ENCODE peak calls at places on chromosomes 16 and 17, in nine cellular contexts. One of them, this sample, is unnamed.

GRCh38 chr17:75610103-75610984 is 22.7 kb downstream of the MYO15B start:
- DNase-seq in effector memory CD4-positive, alpha-beta T cell: no peak
- DNase-seq in lower leg skin: no peak
- DNase-seq in adrenal gland: no peak
- DNase-seq in neural progenitor cell: no peak
- DNase-seq in AG04450: no peak
- DNase-seq in CD8-positive, alpha-beta T cell: peak; percentile 6
- DNase-seq in fibroblast of mammary gland: no peak
- DNase-seq in BE2C: no peak
- DNase-seq in this sample: no peak

GRCh38 chr16:71460246-71460645 is 1.8 kb downstream of the ZNF23 start:
- DNase-seq in effector memory CD4-positive, alpha-beta T cell: no peak
- DNase-seq in fibroblast of mammary gland: peak; percentile 85
- DNase-seq in CD8-positive, alpha-beta T cell: no peak
- DNase-seq in BE2C: no peak
- DNase-seq in lower leg skin: no peak
- DNase-seq in AG04450: peak; percentile 52
- DNase-seq in adrenal gland: no peak
- DNase-seq in neural progenitor cell: no peak
- DNase-seq in this sample: no peak

GRCh38 chr16:84056933-84057332 is 14.3 kb upstream of the SLC38A8 start:
- DNase-seq in neural progenitor cell: no peak
- DNase-seq in lower leg skin: no peak
- DNase-seq in adrenal gland: no peak
- DNase-seq in effector memory CD4-positive, alpha-beta T cell: no peak
- DNase-seq in fibroblast of mammary gland: no peak
- DNase-seq in CD8-positive, alpha-beta T cell: no peak
- DNase-seq in AG04450: no peak
- DNase-seq in BE2C: no peak
- DNase-seq in this sample: no peak

GRCh38 chr17:48439473-48439872 is 9.5 kb upstream of the SKAP1 start:
- DNase-seq in AG04450: no peak
- DNase-seq in fibroblast of mammary gland: no peak
- DNase-seq in neural progenitor cell: no peak
- DNase-seq in CD8-positive, alpha-beta T cell: peak; percentile 37
- DNase-seq in adrenal gland: no peak
- DNase-seq in BE2C: no peak
- DNase-seq in effector memory CD4-positive, alpha-beta T cell: no peak
- DNase-seq in lower leg skin: no peak
- DNase-seq in this sample: no peak

GRCh38 chr17:82887255-82888164 is 47.7 kb upstream of the ZNF750 start:
- DNase-seq in adrenal gland: no peak
- DNase-seq in BE2C: no peak
- DNase-seq in CD8-positive, alpha-beta T cell: no peak
- DNase-seq in fibroblast of mammary gland: peak; percentile 68
- DNase-seq in AG04450: no peak
- DNase-seq in neural progenitor cell: no peak
- DNase-seq in lower leg skin: no peak
- DNase-seq in effector memory CD4-positive, alpha-beta T cell: no peak
- DNase-seq in this sample: no peak

GRCh38 chr17:72681844-72682243 is 410.6 kb downstream of the SLC39A11 start:
- DNase-seq in fibroblast of mammary gland: no peak
- DNase-seq in lower leg skin: no peak
- DNase-seq in effector memory CD4-positive, alpha-beta T cell: no peak
- DNase-seq in BE2C: no peak
- DNase-seq in adrenal gland: no peak
- DNase-seq in CD8-positive, alpha-beta T cell: no peak
- DNase-seq in neural progenitor cell: no peak
- DNase-seq in AG04450: no peak
- DNase-seq in this sample: no peak

GRCh38 chr16:87129771-87130170 is 187.4 kb downstream of the C16orf95 start:
- DNase-seq in AG04450: no peak
- DNase-seq in adrenal gland: no peak
- DNase-seq in lower leg skin: no peak
- DNase-seq in CD8-positive, alpha-beta T cell: no peak
- DNase-seq in BE2C: no peak
- DNase-seq in neural progenitor cell: no peak
- DNase-seq in fibroblast of mammary gland: peak; percentile 60
- DNase-seq in effector memory CD4-positive, alpha-beta T cell: no peak
- DNase-seq in this sample: no peak

GRCh38 chr16:59699786-59700185 is 965.7 kb upstream of the GOT2 start:
- DNase-seq in CD8-positive, alpha-beta T cell: no peak
- DNase-seq in neural progenitor cell: no peak
- DNase-seq in lower leg skin: no peak
- DNase-seq in effector memory CD4-positive, alpha-beta T cell: no peak
- DNase-seq in adrenal gland: no peak
- DNase-seq in BE2C: no peak
- DNase-seq in AG04450: no peak
- DNase-seq in fibroblast of mammary gland: no peak
- DNase-seq in this sample: no peak

GRCh38 chr17:77540975-77541374 is 400.2 kb downstream of the SEC14L1 start:
- DNase-seq in fibroblast of mammary gland: no peak
- DNase-seq in CD8-positive, alpha-beta T cell: no peak
- DNase-seq in adrenal gland: no peak
- DNase-seq in AG04450: no peak
- DNase-seq in lower leg skin: no peak
- DNase-seq in neural progenitor cell: peak; percentile 71
- DNase-seq in effector memory CD4-positive, alpha-beta T cell: no peak
- DNase-seq in BE2C: no peak
- DNase-seq in this sample: no peak

GRCh38 chr16:24075929-24076716 is 180.0 kb upstream of the CACNG3 start:
- DNase-seq in neural progenitor cell: peak; percentile 13
- DNase-seq in adrenal gland: no peak
- DNase-seq in AG04450: no peak
- DNase-seq in lower leg skin: no peak
- DNase-seq in CD8-positive, alpha-beta T cell: no peak
- DNase-seq in BE2C: no peak
- DNase-seq in fibroblast of mammary gland: no peak
- DNase-seq in effector memory CD4-positive, alpha-beta T cell: no peak
- DNase-seq in this sample: no peak

DNA sequence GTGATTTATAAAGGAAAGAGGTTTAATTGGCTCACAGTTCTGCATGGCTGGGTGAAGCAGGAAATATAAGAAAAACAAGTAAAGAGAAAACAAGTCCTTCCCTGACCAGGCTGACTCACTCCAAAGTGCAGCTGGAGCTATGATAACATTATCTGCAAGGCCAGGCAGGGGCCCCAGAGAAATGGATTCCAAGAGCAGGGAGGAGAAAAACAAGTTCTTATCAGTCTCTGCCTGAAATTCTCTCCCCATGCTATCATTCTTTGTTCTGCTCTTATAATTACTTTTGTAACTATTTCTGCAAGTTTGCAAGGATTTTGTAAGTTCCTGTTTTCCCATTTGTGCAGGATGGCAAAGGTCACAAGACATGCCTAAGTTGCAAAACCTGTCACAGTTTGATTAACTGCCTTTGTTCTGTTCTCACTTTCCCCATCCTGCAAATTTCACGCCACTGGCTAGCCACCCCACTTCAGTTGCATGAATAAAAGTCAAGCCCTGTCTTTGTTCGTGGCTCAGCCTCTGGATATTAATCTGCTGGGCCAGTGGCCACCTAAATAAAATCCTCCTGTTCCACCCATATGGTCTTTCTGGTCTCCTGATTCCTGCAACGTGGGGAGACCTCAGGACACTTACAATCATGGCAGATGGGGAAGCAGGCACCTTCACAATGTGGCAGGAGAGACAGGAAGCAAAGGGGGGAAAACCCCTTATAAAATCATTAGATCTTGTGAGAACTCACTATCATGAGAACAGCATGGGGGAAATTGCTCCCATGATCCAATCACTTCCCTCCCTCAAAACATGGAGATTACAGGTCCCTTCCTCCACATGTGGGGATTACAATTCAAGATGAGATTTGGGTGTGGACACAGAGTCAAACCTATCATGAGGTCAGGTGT is 13.1 kb downstream of the ABCA9 start:
- DNase-seq in BE2C: no peak
- DNase-seq in CD8-positive, alpha-beta T cell: no peak
- DNase-seq in effector memory CD4-positive, alpha-beta T cell: no peak
- DNase-seq in neural progenitor cell: no peak
- DNase-seq in AG04450: peak; percentile 65
- DNase-seq in fibroblast of mammary gland: peak; percentile 85
- DNase-seq in adrenal gland: peak; percentile 94
- DNase-seq in lower leg skin: peak; percentile 69
- DNase-seq in this sample: no peak
- H3K4me3 ChIP-seq in BE2C: no peak overlapping the region
- H3K4me3 ChIP-seq in CD8-positive, alpha-beta T cell: no peak overlapping the region
- H3K4me3 ChIP-seq in effector memory CD4-positive, alpha-beta T cell: no peak overlapping the region
- H3K4me3 ChIP-seq in neural progenitor cell: no peak overlapping the region
- H3K4me3 ChIP-seq in AG04450: no peak overlapping the region
- H3K4me3 ChIP-seq in fibroblast of mammary gland: no peak overlapping the region
- H3K4me3 ChIP-seq in adrenal gland: no peak overlapping the region
- H3K4me3 ChIP-seq in lower leg skin: no peak overlapping the region
- H3K4me3 ChIP-seq in this sample: no peak overlapping the region

GRCh38 chr16:68384293-68385255 is 63.7 kb downstream of the SMPD3 start:
- DNase-seq in CD8-positive, alpha-beta T cell: no peak
- DNase-seq in adrenal gland: no peak
- DNase-seq in lower leg skin: no peak
- DNase-seq in effector memory CD4-positive, alpha-beta T cell: no peak
- DNase-seq in fibroblast of mammary gland: no peak
- DNase-seq in neural progenitor cell: peak; percentile 51
- DNase-seq in AG04450: no peak
- DNase-seq in BE2C: no peak
- DNase-seq in this sample: no peak

GRCh38 chr16:68388124-68388523 is 60.2 kb downstream of the SMPD3 start:
- DNase-seq in fibroblast of mammary gland: no peak
- DNase-seq in CD8-positive, alpha-beta T cell: no peak
- DNase-seq in AG04450: no peak
- DNase-seq in BE2C: no peak
- DNase-seq in neural progenitor cell: no peak
- DNase-seq in effector memory CD4-positive, alpha-beta T cell: no peak
- DNase-seq in lower leg skin: no peak
- DNase-seq in adrenal gland: no peak
- DNase-seq in this sample: no peak

GRCh38 chr16:68385371-68385770 is 62.9 kb downstream of the SMPD3 start:
- DNase-seq in lower leg skin: no peak
- DNase-seq in AG04450: no peak
- DNase-seq in adrenal gland: no peak
- DNase-seq in effector memory CD4-positive, alpha-beta T cell: no peak
- DNase-seq in neural progenitor cell: no peak
- DNase-seq in BE2C: no peak
- DNase-seq in fibroblast of mammary gland: no peak
- DNase-seq in CD8-positive, alpha-beta T cell: no peak
- DNase-seq in this sample: no peak

GRCh38 chr16:68387301-68387700 is 61.0 kb downstream of the SMPD3 start:
- DNase-seq in fibroblast of mammary gland: no peak
- DNase-seq in adrenal gland: no peak
- DNase-seq in lower leg skin: no peak
- DNase-seq in CD8-positive, alpha-beta T cell: no peak
- DNase-seq in effector memory CD4-positive, alpha-beta T cell: no peak
- DNase-seq in BE2C: no peak
- DNase-seq in neural progenitor cell: peak; percentile 28
- DNase-seq in AG04450: no peak
- DNase-seq in this sample: no peak

DNA sequence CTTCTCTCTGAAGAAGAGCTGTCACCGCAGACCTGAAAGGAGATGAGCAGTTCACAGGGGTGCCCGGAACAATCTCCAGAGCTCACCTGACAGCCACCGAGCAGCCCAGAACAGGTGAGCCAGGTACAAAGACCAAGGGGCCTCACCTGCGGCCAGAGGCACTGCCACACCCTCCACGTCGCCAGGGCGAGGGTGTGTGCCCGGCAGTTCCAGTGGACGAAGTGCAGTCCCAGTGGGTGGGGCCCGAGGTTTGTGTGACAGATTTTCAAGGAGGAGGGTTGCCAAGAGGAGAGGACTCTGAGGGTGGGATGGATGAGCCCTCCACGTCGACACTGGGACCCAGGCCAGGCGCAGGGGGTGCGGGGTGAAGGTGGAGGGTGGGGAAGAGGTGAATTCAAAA is 61.7 kb downstream of the SMPD3 start:
- DNase-seq in BE2C: no peak
- DNase-seq in effector memory CD4-positive, alpha-beta T cell: no peak
- DNase-seq in adrenal gland: no peak
- DNase-seq in AG04450: no peak
- DNase-seq in fibroblast of mammary gland: no peak
- DNase-seq in lower leg skin: no peak
- DNase-seq in CD8-positive, alpha-beta T cell: no peak
- DNase-seq in neural progenitor cell: no peak
- DNase-seq in this sample: no peak
- H3K4me3 ChIP-seq in BE2C: no peak overlapping the region
- H3K4me3 ChIP-seq in effector memory CD4-positive, alpha-beta T cell: no peak overlapping the region
- H3K4me3 ChIP-seq in adrenal gland: no peak overlapping the region
- H3K4me3 ChIP-seq in AG04450: no peak overlapping the region
- H3K4me3 ChIP-seq in fibroblast of mammary gland: no peak overlapping the region
- H3K4me3 ChIP-seq in lower leg skin: no peak overlapping the region
- H3K4me3 ChIP-seq in CD8-positive, alpha-beta T cell: no peak overlapping the region
- H3K4me3 ChIP-seq in neural progenitor cell: no peak overlapping the region
- H3K4me3 ChIP-seq in this sample: no peak overlapping the region

GRCh38 chr17:58278661-58279015 is 2.1 kb downstream of the MPO start:
- DNase-seq in fibroblast of mammary gland: peak; percentile 10
- DNase-seq in lower leg skin: no peak
- DNase-seq in AG04450: no peak
- DNase-seq in effector memory CD4-positive, alpha-beta T cell: no peak
- DNase-seq in adrenal gland: no peak
- DNase-seq in BE2C: no peak
- DNase-seq in CD8-positive, alpha-beta T cell: no peak
- DNase-seq in neural progenitor cell: no peak
- DNase-seq in this sample: no peak
- H3K4me3 ChIP-seq in fibroblast of mammary gland: no peak overlapping the region
- H3K4me3 ChIP-seq in lower leg skin: no peak overlapping the region
- H3K4me3 ChIP-seq in AG04450: no peak overlapping the region
- H3K4me3 ChIP-seq in effector memory CD4-positive, alpha-beta T cell: no peak overlapping the region
- H3K4me3 ChIP-seq in adrenal gland: no peak overlapping the region
- H3K4me3 ChIP-seq in BE2C: no peak overlapping the region
- H3K4me3 ChIP-seq in CD8-positive, alpha-beta T cell: no peak overlapping the region
- H3K4me3 ChIP-seq in neural progenitor cell: no peak overlapping the region
- H3K4me3 ChIP-seq in this sample: peak overlapping the region; percentile 64

GRCh38 chr16:89861648-89862047 is 11.7 kb upstream of the TCF25 start:
- DNase-seq in adrenal gland: no peak
- DNase-seq in AG04450: no peak
- DNase-seq in neural progenitor cell: no peak
- DNase-seq in lower leg skin: no peak
- DNase-seq in BE2C: no peak
- DNase-seq in CD8-positive, alpha-beta T cell: no peak
- DNase-seq in fibroblast of mammary gland: no peak
- DNase-seq in effector memory CD4-positive, alpha-beta T cell: no peak
- DNase-seq in this sample: no peak
- H3K4me3 ChIP-seq in adrenal gland: no peak overlapping the region
- H3K4me3 ChIP-seq in AG04450: no peak overlapping the region
- H3K4me3 ChIP-seq in neural progenitor cell: no peak overlapping the region
- H3K4me3 ChIP-seq in lower leg skin: no peak overlapping the region
- H3K4me3 ChIP-seq in BE2C: no peak overlapping the region
- H3K4me3 ChIP-seq in CD8-positive, alpha-beta T cell: no peak overlapping the region
- H3K4me3 ChIP-seq in fibroblast of mammary gland: no peak overlapping the region
- H3K4me3 ChIP-seq in effector memory CD4-positive, alpha-beta T cell: no peak overlapping the region
- H3K4me3 ChIP-seq in this sample: no peak overlapping the region

GRCh38 chr16:31105677-31106213 is 2.4 kb upstream of the BCKDK start:
- DNase-seq in adrenal gland: peak; percentile 90
- DNase-seq in fibroblast of mammary gland: peak; percentile 78
- DNase-seq in CD8-positive, alpha-beta T cell: peak; percentile 67
- DNase-seq in AG04450: no peak
- DNase-seq in lower leg skin: peak; percentile 83
- DNase-seq in BE2C: peak; percentile 93
- DNase-seq in neural progenitor cell: peak; percentile 75
- DNase-seq in effector memory CD4-positive, alpha-beta T cell: peak; percentile 65
- DNase-seq in this sample: peak; percentile 53
- H3K4me3 ChIP-seq in adrenal gland: no peak overlapping the region
- H3K4me3 ChIP-seq in fibroblast of mammary gland: no peak overlapping the region
- H3K4me3 ChIP-seq in CD8-positive, alpha-beta T cell: no peak overlapping the region
- H3K4me3 ChIP-seq in AG04450: no peak overlapping the region
- H3K4me3 ChIP-seq in lower leg skin: no peak overlapping the region
- H3K4me3 ChIP-seq in BE2C: no peak overlapping the region
- H3K4me3 ChIP-seq in neural progenitor cell: no peak overlapping the region
- H3K4me3 ChIP-seq in effector memory CD4-positive, alpha-beta T cell: no peak overlapping the region
- H3K4me3 ChIP-seq in this sample: peak overlapping the region; percentile 67

GRCh38 chr16:180921-181667 is 835 bp downstream of the HBQ1 start:
- DNase-seq in AG04450: no peak
- DNase-seq in BE2C: peak; percentile 89
- DNase-seq in adrenal gland: peak; percentile 62
- DNase-seq in effector memory CD4-positive, alpha-beta T cell: peak; percentile 73
- DNase-seq in neural progenitor cell: peak; percentile 93
- DNase-seq in fibroblast of mammary gland: peak; percentile 53
- DNase-seq in CD8-positive, alpha-beta T cell: peak; percentile 80
- DNase-seq in lower leg skin: peak; percentile 27
- DNase-seq in this sample: no peak
- H3K4me3 ChIP-seq in AG04450: peak overlapping the region; percentile 50
- H3K4me3 ChIP-seq in BE2C: peak overlapping the region; percentile 46
- H3K4me3 ChIP-seq in adrenal gland: no peak overlapping the region
- H3K4me3 ChIP-seq in effector memory CD4-positive, alpha-beta T cell: no peak overlapping the region
- H3K4me3 ChIP-seq in neural progenitor cell: peak overlapping the region; percentile 44
- H3K4me3 ChIP-seq in fibroblast of mammary gland: no peak overlapping the region
- H3K4me3 ChIP-seq in CD8-positive, alpha-beta T cell: peak overlapping the region; percentile 59
- H3K4me3 ChIP-seq in lower leg skin: no peak overlapping the region
- H3K4me3 ChIP-seq in this sample: peak overlapping the region; percentile 62